ENCODE peak calls at places on chromosomes 3 and 15, in four cellular contexts. One of them, this sample, is unnamed. For H3K79me2, the result is how much of the 10 kb centered on the place peaks cover.

GRCh38 chr15:64112904-64113303 is 17.1 kb downstream of the SNX1 start:
- DNase-seq in H1: no peak
- DNase-seq in H9: no peak
- DNase-seq in trophoblast cell: no peak
- DNase-seq in this sample: no peak

GRCh38 chr3:187878776-187879524 is 133.7 kb upstream of the BCL6 start:
- DNase-seq in H1: no peak
- DNase-seq in trophoblast cell: peak
- DNase-seq in H9: no peak
- DNase-seq in this sample: no peak

GRCh38 chr3:11624161-11624560 is 19.6 kb downstream of the VGLL4 start:
- DNase-seq in H1: no peak
- DNase-seq in H9: no peak
- DNase-seq in trophoblast cell: no peak
- DNase-seq in this sample: no peak

GRCh38 chr3:105353485-105354161 is 13.1 kb upstream of the ALCAM start:
- DNase-seq in trophoblast cell: no peak
- DNase-seq in H1: no peak
- DNase-seq in H9: peak
- DNase-seq in this sample: peak

GRCh38 chr3:66486187-66486586 is 14.6 kb downstream of the LRIG1 start:
- DNase-seq in H9: no peak
- DNase-seq in H1: no peak
- DNase-seq in trophoblast cell: no peak
- DNase-seq in this sample: no peak

GRCh38 chr3:29281265-29282228 is 676 bp downstream of the RBMS3 start:
- DNase-seq in H9: peak
- DNase-seq in trophoblast cell: peak
- DNase-seq in H1: no peak
- DNase-seq in this sample: peak

GRCh38 chr15:81003023-81003350 is 2.3 kb downstream of the TLNRD1 start:
- DNase-seq in H9: no peak
- DNase-seq in trophoblast cell: no peak
- DNase-seq in H1: no peak
- DNase-seq in this sample: no peak

GRCh38 chr3:87006844-87007439 is 16.0 kb upstream of the VGLL3 start:
- DNase-seq in trophoblast cell: no peak
- DNase-seq in H9: no peak
- DNase-seq in H1: no peak
- DNase-seq in this sample: peak

GRCh38 chr3:4421121-4421520 is 45.9 kb downstream of the SUMF1 start:
- DNase-seq in trophoblast cell: peak
- DNase-seq in H1: no peak
- DNase-seq in H9: no peak
- DNase-seq in this sample: no peak

GRCh38 chr15:68230157-68231100 is 901 bp upstream of the CLN6 start:
- DNase-seq in trophoblast cell: peak
- DNase-seq in H1: peak
- DNase-seq in H9: no peak
- DNase-seq in this sample: no peak

GRCh38 chr3:139934557-139935070 is 371 bp upstream of the CLSTN2 start:
- DNase-seq in H9: peak
- DNase-seq in H1: peak
- DNase-seq in trophoblast cell: peak
- DNase-seq in this sample: peak

GRCh38 chr15:23035964-23036566 is 3.3 kb downstream of the TUBGCP5 start:
- DNase-seq in H1: peak
- DNase-seq in trophoblast cell: peak
- DNase-seq in H9: peak
- DNase-seq in this sample: peak

GRCh38 chr3:66153471-66153870 is 67.3 kb upstream of the SLC25A26 start:
- DNase-seq in H1: no peak
- DNase-seq in H9: no peak
- DNase-seq in trophoblast cell: peak
- DNase-seq in this sample: no peak

GRCh38 chr3:40930131-40930538 is 269.2 kb upstream of the CTNNB1 start:
- DNase-seq in H9: no peak
- DNase-seq in trophoblast cell: no peak
- DNase-seq in H1: no peak
- DNase-seq in this sample: peak

GRCh38 chr3:142028174-142028833 is 121.0 kb downstream of the TFDP2 start:
- DNase-seq in H1: no peak
- DNase-seq in trophoblast cell: peak
- DNase-seq in H9: no peak
- DNase-seq in this sample: peak

GRCh38 chr3:151560750-151561149 is 99.9 kb upstream of the IGSF10 start:
- DNase-seq in H1: no peak
- DNase-seq in H9: no peak
- DNase-seq in trophoblast cell: no peak
- DNase-seq in this sample: no peak

GRCh38 chr15:59688383-59688887 is 685 bp downstream of the BNIP2 start:
- DNase-seq in H1: no peak
- DNase-seq in trophoblast cell: peak
- DNase-seq in H9: no peak
- DNase-seq in this sample: no peak

GRCh38 chr15:55552926-55553325 is 35.2 kb downstream of the PYGO1 start:
- DNase-seq in H9: peak
- DNase-seq in trophoblast cell: peak
- DNase-seq in H1: no peak
- DNase-seq in this sample: peak

GRCh38 chr3:5389057-5389456 is 201.6 kb downstream of the EDEM1 start:
- DNase-seq in H9: no peak
- DNase-seq in H1: no peak
- DNase-seq in trophoblast cell: peak
- DNase-seq in this sample: peak

GRCh38 chr3:12536423-12536822 is 8.9 kb downstream of the MKRN2OS start:
- DNase-seq in H1: no peak
- DNase-seq in trophoblast cell: no peak
- DNase-seq in H9: no peak
- DNase-seq in this sample: no peak

GRCh38 chr3:72336821-72337479 is 511.3 kb downstream of the SHQ1 start:
- DNase-seq in H9: peak
- DNase-seq in H1: peak
- DNase-seq in trophoblast cell: no peak
- DNase-seq in this sample: peak

GRCh38 chr15:51311510-51311909 is 26.9 kb downstream of the CYP19A1 start:
- DNase-seq in trophoblast cell: no peak
- DNase-seq in H1: no peak
- DNase-seq in H9: no peak
- DNase-seq in this sample: no peak

GRCh38 chr3:195352895-195353488 is 82.0 kb upstream of the XXYLT1 start:
- DNase-seq in H1: no peak
- DNase-seq in H9: no peak
- DNase-seq in trophoblast cell: peak
- DNase-seq in this sample: peak

GRCh38 chr3:51581529-51581928 is 43.0 kb downstream of the RAD54L2 start:
- DNase-seq in H9: no peak
- DNase-seq in trophoblast cell: no peak
- DNase-seq in H1: no peak
- DNase-seq in this sample: no peak

GRCh38 chr15:56866798-56867197 is 51.6 kb upstream of the TCF12 start:
- DNase-seq in trophoblast cell: no peak
- DNase-seq in H9: no peak
- DNase-seq in H1: no peak
- DNase-seq in this sample: no peak

GRCh38 chr3:185986201-185986600 is 48.4 kb upstream of the TRA2B start:
- DNase-seq in trophoblast cell: peak
- DNase-seq in H9: no peak
- DNase-seq in H1: no peak
- DNase-seq in this sample: no peak

GRCh38 chr3:21645121-21645897 is 105.7 kb downstream of the ZNF385D start:
- DNase-seq in trophoblast cell: no peak
- DNase-seq in H9: no peak
- DNase-seq in H1: no peak
- DNase-seq in this sample: peak

GRCh38 chr3:72722930-72723726 is 125.1 kb downstream of the SHQ1 start:
- DNase-seq in H9: no peak
- DNase-seq in trophoblast cell: peak
- DNase-seq in H1: peak
- DNase-seq in this sample: no peak

GRCh38 chr15:82113116-82113715 is 67.4 kb upstream of the MEX3B start:
- DNase-seq in H9: no peak
- DNase-seq in H1: no peak
- DNase-seq in trophoblast cell: no peak
- DNase-seq in this sample: no peak

GRCh38 chr15:67006089-67007065 is 59.0 kb upstream of the SMAD3 start:
- DNase-seq in H1: peak
- DNase-seq in H9: no peak
- DNase-seq in trophoblast cell: peak
- DNase-seq in this sample: no peak

GRCh38 chr3:59106085-59106629 is 56.3 kb upstream of the CFAP20DC start:
- DNase-seq in H9: no peak
- DNase-seq in H1: no peak
- DNase-seq in trophoblast cell: peak
- DNase-seq in this sample: no peak

GRCh38 chr3:193870376-193871092 is 265.4 kb upstream of the HES1 start:
- DNase-seq in trophoblast cell: peak
- DNase-seq in H1: no peak
- DNase-seq in H9: peak
- DNase-seq in this sample: peak

GRCh38 chr3:123071146-123071545 is 4.3 kb downstream of the PDIA5 start:
- DNase-seq in H9: peak
- DNase-seq in trophoblast cell: no peak
- DNase-seq in H1: no peak
- DNase-seq in this sample: peak

GRCh38 chr3:152385761-152386160 is 117.0 kb downstream of the MBNL1 start:
- DNase-seq in H1: no peak
- DNase-seq in H9: no peak
- DNase-seq in trophoblast cell: no peak
- DNase-seq in this sample: peak

GRCh38 chr3:58861551-58861950 is 188.3 kb downstream of the CFAP20DC start:
- DNase-seq in trophoblast cell: no peak
- DNase-seq in H9: no peak
- DNase-seq in H1: no peak
- DNase-seq in this sample: no peak

GRCh38 chr3:15215996-15216395 is 9.9 kb downstream of the CAPN7 start:
- DNase-seq in H9: no peak
- DNase-seq in H1: no peak
- DNase-seq in trophoblast cell: no peak
- DNase-seq in this sample: no peak

GRCh38 chr3:4866841-4867240 is 112.4 kb upstream of the BHLHE40 start:
- DNase-seq in trophoblast cell: no peak
- DNase-seq in H1: no peak
- DNase-seq in H9: no peak
- DNase-seq in this sample: no peak

GRCh38 chr3:16503191-16503776 is 10.2 kb downstream of the RFTN1 start:
- DNase-seq in trophoblast cell: no peak
- DNase-seq in H1: no peak
- DNase-seq in H9: no peak
- DNase-seq in this sample: no peak

GRCh38 chr3:16506451-16506850 is 7.0 kb downstream of the RFTN1 start:
- DNase-seq in H1: no peak
- DNase-seq in trophoblast cell: no peak
- DNase-seq in H9: no peak
- DNase-seq in this sample: no peak

GRCh38 chr3:16506884-16507409 is 6.6 kb downstream of the RFTN1 start:
- DNase-seq in H9: no peak
- DNase-seq in trophoblast cell: no peak
- DNase-seq in H1: no peak
- DNase-seq in this sample: no peak

GRCh38 chr3:16504242-16504641 is 9.3 kb downstream of the RFTN1 start:
- DNase-seq in trophoblast cell: no peak
- DNase-seq in H9: no peak
- DNase-seq in H1: no peak
- DNase-seq in this sample: no peak

GRCh38 chr3:16504692-16505091 is 8.8 kb downstream of the RFTN1 start:
- DNase-seq in trophoblast cell: no peak
- DNase-seq in H9: no peak
- DNase-seq in H1: no peak
- DNase-seq in this sample: no peak
- H3K79me2 ChIP-seq in trophoblast cell: under half
- H3K79me2 ChIP-seq in H9: under half
- H3K79me2 ChIP-seq in H1: under half
- H3K79me2 ChIP-seq in this sample: under half

DNA sequence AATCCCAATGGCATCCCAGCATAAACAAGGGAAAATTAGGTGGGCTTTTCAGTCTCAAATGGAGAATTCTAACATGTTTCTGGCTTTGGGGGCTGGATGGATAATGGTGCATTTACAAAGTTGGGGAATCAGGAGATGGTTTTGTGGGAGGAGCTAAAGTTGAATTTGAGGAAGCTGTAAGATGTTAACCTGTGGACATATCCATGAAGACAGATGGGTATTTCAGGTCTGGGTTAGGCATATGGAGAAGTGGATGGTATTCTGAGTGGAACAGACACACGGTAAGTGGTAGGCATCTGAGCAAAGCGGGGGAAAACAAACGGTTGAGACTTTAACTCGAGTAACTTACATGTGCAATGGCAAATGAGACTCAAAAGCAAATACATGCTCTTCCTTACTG is 1.7 kb upstream of the LMLN start:
- DNase-seq in H9: no peak
- DNase-seq in trophoblast cell: no peak
- DNase-seq in H1: no peak
- DNase-seq in this sample: no peak
- H3K4me2 ChIP-seq in H9: no peak
- H3K4me2 ChIP-seq in trophoblast cell: no peak
- H3K4me2 ChIP-seq in H1: no peak
- H3K4me2 ChIP-seq in this sample: no peak

GRCh38 chr3:149603126-149604074 is 54.4 kb downstream of the WWTR1 start:
- DNase-seq in trophoblast cell: no peak
- DNase-seq in H9: no peak
- DNase-seq in H1: no peak
- DNase-seq in this sample: peak
- H4K8ac ChIP-seq in trophoblast cell: no peak
- H4K8ac ChIP-seq in H9: no peak
- H4K8ac ChIP-seq in H1: no peak
- H4K8ac ChIP-seq in this sample: no peak

GRCh38 chr15:40807028-40807887 is at the start of the genes DNAJC17 and ZFYVE19:
- DNase-seq in H1: peak
- DNase-seq in trophoblast cell: peak
- DNase-seq in H9: peak
- DNase-seq in this sample: peak

GRCh38 chr15:40806672-40807027 is 239 bp upstream of the ZFYVE19 start:
- DNase-seq in trophoblast cell: no peak
- DNase-seq in H1: no peak
- DNase-seq in H9: no peak
- DNase-seq in this sample: no peak

GRCh38 chr15:40803076-40803475 is 3.8 kb upstream of the ZFYVE19 start:
- DNase-seq in trophoblast cell: no peak
- DNase-seq in H9: no peak
- DNase-seq in H1: no peak
- DNase-seq in this sample: no peak

GRCh38 chr15:40807888-40808194 is 568 bp upstream of the DNAJC17 start:
- DNase-seq in H9: no peak
- DNase-seq in trophoblast cell: no peak
- DNase-seq in H1: no peak
- DNase-seq in this sample: no peak

DNA sequence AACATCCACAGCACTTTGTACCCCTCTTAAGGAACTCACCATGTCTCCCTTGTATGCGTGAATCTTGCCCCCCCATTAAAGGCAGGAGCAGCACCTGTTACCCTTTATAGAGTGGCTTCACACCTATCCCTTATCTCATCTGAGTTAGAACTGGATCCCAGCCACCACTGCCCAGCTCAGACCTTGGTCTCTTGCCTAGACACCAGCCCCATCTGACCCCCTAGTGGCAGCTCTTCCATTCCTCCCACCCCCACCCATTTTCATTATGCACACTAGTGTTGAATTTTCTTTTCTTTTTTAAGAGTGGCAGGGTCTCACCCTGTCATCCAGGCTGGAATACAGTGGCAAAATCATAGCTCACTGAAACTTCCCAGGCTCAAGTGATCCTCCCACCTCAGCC is 3.2 kb upstream of the ZFYVE19 start:
- DNase-seq in H9: no peak
- DNase-seq in trophoblast cell: no peak
- DNase-seq in H1: no peak
- DNase-seq in this sample: no peak
- H3K79me2 ChIP-seq in H9: under half
- H3K79me2 ChIP-seq in trophoblast cell: under half
- H3K79me2 ChIP-seq in H1: under half
- H3K79me2 ChIP-seq in this sample: under half

This sample was measured in mesendoderm.